ENCODE peak calls at places on chromosomes 11 and 22, in four cellular contexts. E is DND-41, U is right atrium auricular region, C is spleen. Q is an unnamed sample.

GRCh38 chr11:71555508-71555907 is 7.3 kb downstream of the KRTAP5-9 start:
- DNase-seq in U (no peak), C (no peak), E (no peak), Q (no peak)

GRCh38 chr11:114209343-114209742 is 86.9 kb upstream of the NNMT start:
- DNase-seq in U (no peak), C (no peak), E (no peak), Q (no peak)

GRCh38 chr11:130308059-130308458 is 6.7 kb downstream of the ZBTB44 start:
- DNase-seq in E (no peak), C (no peak), U (no peak), Q (no peak)

GRCh38 chr11:35115688-35116030 is 23.3 kb upstream of the CD44 start:
- DNase-seq in E (peak), U (no peak), C (no peak), Q (no peak)

GRCh38 chr11:121385693-121386092 is 66.4 kb upstream of the SORL1 start:
- DNase-seq in C (no peak), U (no peak), E (no peak), Q (no peak)

GRCh38 chr11:79258606-79259005 is 182.2 kb downstream of the TENM4 start:
- DNase-seq in U (no peak), C (no peak), E (no peak), Q (no peak)

GRCh38 chr22:41603873-41604332 is 14.3 kb upstream of the PMM1 start:
- DNase-seq in E (peak), U (no peak), C (peak), Q (no peak)

GRCh38 chr22:19107730-19108074 is 14.5 kb downstream of the DGCR2 start:
- DNase-seq in C (no peak), E (no peak), U (no peak), Q (no peak)

GRCh38 chr11:68650801-68651200 is 33.5 kb upstream of the GAL start:
- DNase-seq in U (no peak), E (no peak), C (no peak), Q (no peak)

GRCh38 chr11:111944651-111945051 is 7.5 kb downstream of the DIXDC1 start:
- DNase-seq in E (no peak), U (peak), C (no peak), Q (no peak)

GRCh38 chr22:45511847-45512261 is 9.2 kb downstream of the FBLN1 start:
- DNase-seq in U (peak), E (no peak), C (no peak), Q (no peak)

GRCh38 chr22:46068176-46068907 is 82.0 kb upstream of the PPARA start:
- DNase-seq in U (no peak), E (no peak), C (no peak), Q (no peak)

GRCh38 chr11:11268119-11268518 is 84.9 kb downstream of the CSNK2A3 start:
- DNase-seq in C (no peak), E (no peak), U (no peak), Q (no peak)

GRCh38 chr11:26483101-26483500 is 89.0 kb downstream of the MUC15 start:
- DNase-seq in U (no peak), C (no peak), E (no peak), Q (no peak)

GRCh38 chr11:110488446-110488845 is 58.7 kb downstream of the FDX1 start:
- DNase-seq in E (no peak), U (no peak), C (no peak), Q (no peak)

GRCh38 chr11:110481523-110481922 is 51.8 kb downstream of the FDX1 start:
- DNase-seq in C (no peak), U (no peak), E (no peak), Q (no peak)

GRCh38 chr11:110490886-110491285 is 61.1 kb downstream of the FDX1 start:
- DNase-seq in C (no peak), E (no peak), U (no peak), Q (no peak)

GRCh38 chr11:110491577-110492352 is 62.0 kb downstream of the FDX1 start:
- DNase-seq in C (no peak), U (no peak), E (no peak), Q (no peak)

DNA sequence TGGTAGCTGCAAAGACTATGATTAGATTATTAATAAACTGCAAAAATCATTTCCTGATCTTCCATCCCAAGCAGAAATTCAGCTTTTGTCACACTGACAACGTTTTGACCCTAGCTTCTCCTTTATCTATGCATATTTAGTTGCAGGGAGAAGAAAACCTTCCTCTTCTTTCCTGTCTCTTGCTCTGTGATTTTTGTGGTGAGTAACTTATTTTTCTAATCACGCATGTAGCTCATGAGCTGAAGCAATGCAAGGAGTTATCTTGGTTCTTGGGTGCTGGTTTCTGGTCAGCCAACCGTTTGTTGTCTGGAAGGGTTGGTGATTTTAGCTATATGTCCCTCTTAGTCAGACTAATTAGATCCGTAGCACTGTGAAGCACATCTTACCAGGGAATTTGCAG is 56.4 kb downstream of the FDX1 start:
- DNase-seq in E (no peak), C (no peak), U (no peak), Q (no peak)
- H3K27ac ChIP-seq in E (no peak), C (no peak), U (no peak), Q (no peak)

GRCh38 chr11:44834846-44835245 is 108.1 kb downstream of the TSPAN18 start:
- DNase-seq in E (no peak), U (no peak), C (no peak), Q (no peak)

GRCh38 chr11:44835326-44835725 is 108.6 kb downstream of the TSPAN18 start:
- DNase-seq in U (no peak), C (no peak), E (no peak), Q (no peak)

GRCh38 chr11:44832452-44832851 is 105.7 kb downstream of the TSPAN18 start:
- DNase-seq in C (no peak), U (no peak), E (no peak), Q (no peak)

GRCh38 chr11:44833221-44833620 is 106.5 kb downstream of the TSPAN18 start:
- DNase-seq in U (no peak), E (no peak), C (no peak), Q (no peak)

DNA sequence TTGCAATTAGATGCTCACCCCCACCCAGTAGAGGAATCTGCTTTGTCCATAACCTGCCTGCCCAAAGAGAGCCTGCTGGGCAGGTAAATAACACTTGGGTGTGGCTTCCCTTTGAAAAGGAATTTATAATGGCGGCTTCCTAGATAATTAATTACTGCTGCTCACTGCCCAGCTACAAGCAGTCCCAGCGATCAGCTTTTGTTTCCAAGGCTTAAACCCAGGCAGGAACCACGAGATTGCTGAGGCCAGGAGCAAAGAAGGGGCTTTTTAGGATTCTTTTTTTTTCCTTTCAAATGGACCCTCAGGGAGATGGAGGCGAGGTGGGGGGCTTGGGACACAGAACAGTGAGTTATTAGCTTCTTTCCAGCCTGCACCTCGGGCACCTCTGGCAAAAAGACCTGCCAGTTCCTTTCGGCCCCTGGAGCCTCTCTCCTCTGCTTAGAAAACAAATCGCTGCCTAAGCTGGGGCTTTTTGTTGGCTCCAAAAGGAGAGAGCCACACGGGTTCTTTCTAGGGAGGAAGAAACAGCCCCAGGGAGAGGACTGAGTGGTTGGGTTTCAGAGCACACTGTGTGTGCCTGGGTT is 107.2 kb downstream of the TSPAN18 start:
- DNase-seq in U (no peak), C (no peak), E (no peak), Q (peak)
- H3K27ac ChIP-seq in U (peak), C (peak), E (no peak), Q (no peak)

GRCh38 chr11:59292611-59293010 is 66.1 kb upstream of the OR5AN1 start:
- DNase-seq in C (no peak), E (no peak), U (no peak), Q (peak)
- H3K27ac ChIP-seq in C (no peak), E (no peak), U (no peak), Q (peak)

GRCh38 chr11:65634905-65635731 is 2.8 kb upstream of the SIPA1 start:
- DNase-seq in E (no peak), U (no peak), C (peak), Q (peak)
- H3K27ac ChIP-seq in E (no peak), U (no peak), C (peak), Q (no peak)

DNA sequence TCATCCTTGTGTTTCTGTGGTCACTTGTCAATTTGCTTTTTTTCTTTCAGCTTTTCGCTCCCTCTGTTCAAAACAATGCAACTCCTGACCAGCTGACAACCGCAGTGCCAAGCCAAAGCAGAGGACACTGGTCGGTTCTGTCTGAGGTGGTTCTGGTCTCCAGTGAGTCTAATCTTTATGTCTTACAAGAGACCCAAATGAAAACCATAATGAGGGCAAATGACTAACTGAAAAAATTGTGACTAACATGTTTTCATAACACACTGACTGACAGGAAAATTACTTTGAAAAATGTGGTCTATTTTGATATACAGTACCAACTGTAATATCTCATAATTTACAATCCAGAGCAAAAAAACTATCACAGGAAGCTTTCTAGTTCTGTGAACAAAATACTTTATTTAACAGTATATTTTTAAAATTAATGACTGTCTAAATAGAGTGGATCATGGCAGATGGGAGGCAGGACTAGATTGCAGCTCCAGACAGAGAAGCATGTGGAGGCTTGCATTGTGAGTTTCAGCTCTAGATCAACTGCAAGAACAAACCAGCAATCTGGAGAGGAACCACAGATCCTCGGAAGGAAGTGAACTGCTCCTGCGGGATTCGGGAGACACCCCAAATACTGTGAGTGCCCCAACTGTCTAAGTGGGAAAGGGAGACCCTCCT is 311.8 kb downstream of the SBF2 start:
- DNase-seq in E (no peak), C (no peak), U (no peak), Q (no peak)
- H3K27ac ChIP-seq in E (no peak), C (no peak), U (no peak), Q (no peak)

DNA sequence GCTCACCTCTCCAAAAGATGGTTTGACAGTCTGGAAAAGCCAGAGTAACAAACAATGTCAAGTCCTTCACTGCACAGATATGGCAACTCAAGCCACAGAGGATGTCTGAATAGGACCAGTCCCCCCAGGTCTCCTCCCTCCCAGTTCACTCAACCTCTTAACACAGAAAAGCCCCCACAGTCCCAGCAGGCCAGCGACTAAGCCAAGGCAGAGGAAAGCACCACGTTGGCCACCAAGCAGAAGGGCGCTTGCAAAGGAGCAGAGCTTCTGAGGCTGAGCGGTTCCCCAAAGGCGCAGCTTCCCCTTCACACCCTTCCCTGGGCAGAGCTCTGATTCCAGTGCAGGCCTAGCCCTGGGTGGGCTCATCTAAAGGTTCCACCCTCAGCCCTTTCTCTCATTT is 62.7 kb downstream of the PAK1 start:
- DNase-seq in U (no peak), C (peak), E (peak), Q (no peak)
- H3K27ac ChIP-seq in U (peak), C (peak), E (peak), Q (no peak)